ENCODE peak calls at places on chromosomes 11 and 22, in seven cellular contexts. G, N, O, R, H, I and V are unnamed samples. For H3K4me1, the result is how much of the 10 kb centered on the place peaks cover.

GRCh38 chr11:96001037-96001436 is 77.1 kb upstream of the MTMR2 start:
- DNase-seq in N (no peak), I (peak), H (no peak), R (peak), G (no peak), O (peak), V (no peak)

GRCh38 chr11:120392791-120393190 is 56.6 kb downstream of the ARHGEF12 start:
- DNase-seq in N (no peak), I (no peak), G (no peak), H (no peak), O (peak), R (no peak), V (no peak)

GRCh38 chr11:55707029-55707428 is 45.0 kb downstream of the OR4C6 start:
- DNase-seq in G (no peak), H (peak), O (peak), R (no peak), I (no peak), N (peak), V (no peak)

GRCh38 chr22:49476800-49477400 is 350.8 kb downstream of the BRD1 start:
- DNase-seq in N (no peak), H (no peak), O (no peak), G (no peak), R (no peak), I (no peak), V (no peak)

GRCh38 chr11:62543680-62544444 is 2.7 kb downstream of the AHNAK start:
- DNase-seq in O (no peak), R (peak), G (no peak), I (no peak), H (no peak), N (no peak), V (no peak)

GRCh38 chr22:31922593-31922992 is 21.7 kb upstream of the YWHAH start:
- DNase-seq in R (no peak), N (no peak), I (no peak), O (no peak), G (no peak), H (no peak), V (no peak)

GRCh38 chr11:122267602-122268001 is 151.6 kb upstream of the BLID start:
- DNase-seq in O (peak), G (no peak), R (no peak), H (peak), I (no peak), N (peak), V (no peak)

GRCh38 chr11:118625036-118625690 is 17.7 kb downstream of the PHLDB1 start:
- DNase-seq in N (no peak), O (no peak), H (peak), R (no peak), I (no peak), G (no peak), V (peak)

GRCh38 chr22:49297871-49298721 is 529.6 kb downstream of the BRD1 start:
- DNase-seq in R (no peak), I (no peak), G (no peak), H (no peak), N (peak), O (no peak), V (no peak)

GRCh38 chr11:63508009-63508408 is 2.1 kb downstream of the LGALS12 start:
- DNase-seq in H (no peak), I (peak), N (peak), R (peak), O (no peak), G (peak), V (no peak)

GRCh38 chr11:69968407-69969347 is 109.4 kb upstream of the ANO1 start:
- DNase-seq in G (no peak), N (no peak), O (no peak), I (peak), H (no peak), R (no peak), V (peak)

GRCh38 chr11:75421902-75422247 is 11.1 kb downstream of the KLHL35 start:
- DNase-seq in I (no peak), N (no peak), G (no peak), R (no peak), O (no peak), H (no peak), V (no peak)

GRCh38 chr22:33492210-33492651 is 428.0 kb downstream of the LARGE1 start:
- DNase-seq in H (no peak), O (no peak), I (no peak), G (no peak), N (peak), R (no peak), V (no peak)
- H3K4me1 ChIP-seq in H (under half), O (under half), I (under half), G (under half), N (under half), R (under half), V (under half)

GRCh38 chr22:30921108-30921507 is 47.5 kb downstream of the MORC2 start:
- DNase-seq in O (no peak), G (no peak), N (peak), R (no peak), H (peak), I (no peak), V (no peak)

GRCh38 chr22:30919973-30920372 is 48.6 kb downstream of the MORC2 start:
- DNase-seq in G (no peak), H (no peak), I (no peak), R (no peak), N (no peak), O (no peak), V (no peak)

GRCh38 chr22:30918761-30919160 is 49.8 kb downstream of the MORC2 start:
- DNase-seq in O (no peak), R (no peak), N (no peak), I (no peak), H (no peak), G (no peak), V (no peak)

GRCh38 chr22:30922151-30922611 is 46.4 kb downstream of the MORC2 start:
- DNase-seq in N (peak), I (peak), R (peak), G (no peak), H (peak), O (peak), V (peak)

GRCh38 chr22:30920407-30920806 is 48.2 kb downstream of the MORC2 start:
- DNase-seq in G (peak), R (peak), N (peak), H (peak), I (peak), O (peak), V (peak)
- H3K4me3 ChIP-seq in G (no peak), R (no peak), N (no peak), H (no peak), I (no peak), O (no peak), V (peak)

DNA sequence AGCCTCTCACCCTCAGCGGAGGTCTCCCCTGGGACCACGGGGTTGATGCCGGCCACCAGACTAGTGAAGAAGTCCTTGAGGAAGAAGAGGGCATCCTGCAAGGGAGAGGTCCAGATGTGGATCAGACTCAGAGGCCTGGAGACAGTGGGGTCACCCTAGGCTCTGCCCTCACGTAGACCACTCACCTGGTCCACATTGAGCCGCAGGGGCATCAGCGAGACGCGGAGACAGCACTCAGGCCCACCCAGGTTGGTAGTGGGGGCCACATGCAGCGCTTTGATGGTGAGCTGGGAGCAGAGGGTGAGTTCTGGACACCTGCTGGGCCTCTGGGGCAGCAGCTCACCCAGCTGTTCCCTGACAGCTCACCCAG is 18.9 kb downstream of the ATG2A start:
- DNase-seq in H (no peak), R (no peak), G (no peak), I (no peak), N (no peak), O (no peak), V (no peak)
- H3K4me1 ChIP-seq in H (under half), R (under half), G (under half), I (under half), N (under half), O (under half), V (under half)

GRCh38 chr22:37485714-37486223 is 415 bp downstream of the MFNG start:
- DNase-seq in H (no peak), O (no peak), G (no peak), R (no peak), N (no peak), I (no peak), V (no peak)
- H3K4me3 ChIP-seq in H (no peak), O (no peak), G (no peak), R (peak), N (no peak), I (peak), V (peak)

GRCh38 chr11:847876-848275 is 5.2 kb downstream of the TSPAN4 start:
- DNase-seq in G (no peak), N (no peak), H (no peak), I (no peak), O (no peak), R (no peak), V (no peak)

GRCh38 chr11:846496-847098 is 3.9 kb downstream of the TSPAN4 start:
- DNase-seq in G (no peak), N (no peak), O (no peak), H (peak), I (no peak), R (no peak), V (no peak)

GRCh38 chr11:849951-850776 is 7.5 kb downstream of the TSPAN4 start:
- DNase-seq in R (no peak), I (no peak), G (no peak), H (no peak), O (no peak), N (peak), V (no peak)

GRCh38 chr11:848988-849824 is 6.6 kb downstream of the TSPAN4 start:
- DNase-seq in O (no peak), R (no peak), H (no peak), G (no peak), I (no peak), N (peak), V (no peak)

GRCh38 chr11:848380-848931 is 5.8 kb downstream of the TSPAN4 start:
- DNase-seq in I (no peak), O (no peak), N (peak), R (no peak), H (no peak), G (no peak), V (no peak)
- H3K4me1 ChIP-seq in I (half or more), O (under half), N (under half), R (under half), H (under half), G (under half), V (half or more)

DNA sequence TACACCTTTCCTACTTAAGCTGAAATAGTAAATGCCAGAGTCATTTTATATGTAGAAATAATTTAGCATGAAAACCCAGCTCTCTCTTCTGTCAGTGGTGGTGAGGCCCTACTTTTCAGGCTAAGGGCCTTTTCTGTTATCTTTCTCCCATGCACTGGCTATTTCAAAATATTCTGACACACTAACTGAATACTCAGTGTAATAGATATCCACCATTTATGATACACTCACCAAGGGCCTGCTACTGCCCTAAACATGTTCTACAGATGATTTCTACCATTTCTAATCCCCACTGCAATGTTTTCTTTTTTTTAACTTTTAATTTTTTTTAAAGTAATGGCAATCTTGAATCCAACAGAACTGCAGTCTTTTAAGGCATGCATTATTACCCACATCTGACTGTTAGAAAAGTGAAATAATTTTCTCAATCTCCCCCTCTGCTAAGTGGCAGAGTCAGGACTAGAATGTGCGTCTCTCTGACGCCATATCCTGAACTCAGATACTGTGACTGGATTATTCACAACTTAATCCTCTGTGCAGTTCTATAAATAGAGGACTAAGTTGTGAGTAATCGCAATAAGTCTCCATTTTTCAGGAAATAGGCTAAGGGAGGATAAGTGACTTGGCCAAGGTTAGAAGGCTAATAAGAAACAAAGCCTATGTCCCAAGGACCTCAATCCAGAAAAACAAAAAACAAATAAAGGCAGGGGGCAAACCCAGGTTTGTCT is 44.0 kb downstream of the GRAMD1B start:
- DNase-seq in N (no peak), I (no peak), H (peak), G (no peak), O (peak), R (no peak), V (no peak)
- H3K4me3 ChIP-seq in N (no peak), I (no peak), H (no peak), G (no peak), O (no peak), R (no peak), V (no peak)